ENCODE peak calls at places on chromosomes 3 and 15, in four cellular contexts. W, D, A and F are unnamed samples.

GRCh38 chr3:49255112-49255511 is 21.9 kb downstream of the C3orf62 start:
- DNase-seq in A (no peak), W (no peak), D (no peak), F (no peak)

GRCh38 chr15:58200739-58201138 is 62.6 kb downstream of the AQP9 start:
- DNase-seq in W (no peak), D (no peak), A (no peak), F (no peak)

GRCh38 chr15:99390667-99391066 is 139.4 kb downstream of the LRRC28 start:
- DNase-seq in D (no peak), A (no peak), W (no peak), F (no peak)

GRCh38 chr3:187025254-187025655 is 94.9 kb downstream of the ST6GAL1 start:
- DNase-seq in D (peak; percentile 33), W (peak; percentile 51), A (no peak), F (no peak)

GRCh38 chr3:48403533-48404439 is 26.1 kb downstream of the PLXNB1 start:
- DNase-seq in D (no peak), A (no peak), W (no peak), F (no peak)

GRCh38 chr3:47261301-47261700 is 21.3 kb downstream of the KIF9 start:
- DNase-seq in D (no peak), A (no peak), W (no peak), F (no peak)

GRCh38 chr3:176293277-176293676 is 904.0 kb downstream of the TBL1XR1 start:
- DNase-seq in A (no peak), D (no peak), W (no peak), F (no peak)

GRCh38 chr15:44325568-44325967 is 37.0 kb downstream of the GOLM2 start:
- DNase-seq in W (no peak), D (no peak), A (no peak), F (no peak)

GRCh38 chr3:98971183-98971681 is 69.7 kb upstream of the DCBLD2 start:
- DNase-seq in A (no peak), D (no peak), W (no peak), F (no peak)

GRCh38 chr3:169836058-169836941 is 23.6 kb upstream of the LRRC34 start:
- DNase-seq in W (no peak), D (no peak), A (no peak), F (no peak)

GRCh38 chr3:5309181-5309580 is 121.7 kb downstream of the EDEM1 start:
- DNase-seq in A (no peak), D (no peak), W (no peak), F (no peak)

GRCh38 chr3:132083583-132084372 is 49.0 kb upstream of the CPNE4 start:
- DNase-seq in A (no peak), W (no peak), D (no peak), F (no peak)

GRCh38 chr3:183085634-183086390 is 13.5 kb downstream of the MCCC1 start:
- DNase-seq in D (no peak), W (no peak), A (peak; percentile 25), F (no peak)

GRCh38 chr3:13532085-13532484 is 16.8 kb upstream of the FBLN2 start:
- DNase-seq in A (no peak), W (no peak), D (no peak), F (no peak)

GRCh38 chr15:90046846-90047481 is 45.8 kb downstream of the ZNF710 start:
- DNase-seq in A (peak; percentile 92), W (no peak), D (no peak), F (no peak)

GRCh38 chr15:59701880-59702279 is 12.8 kb upstream of the BNIP2 start:
- DNase-seq in D (no peak), W (no peak), A (no peak), F (no peak)

GRCh38 chr15:85976986-85977385 is 102.7 kb upstream of the AGBL1 start:
- DNase-seq in W (no peak), D (no peak), A (no peak), F (no peak)

GRCh38 chr3:101179637-101180036 is 140.7 kb downstream of the IMPG2 start:
- DNase-seq in A (no peak), D (no peak), W (no peak), F (no peak)

GRCh38 chr3:174215426-174215825 is 643.7 kb upstream of the NAALADL2 start:
- DNase-seq in D (no peak), W (no peak), A (no peak), F (no peak)

GRCh38 chr3:97820780-97821179 is 1.0 kb upstream of the CRYBG3 start:
- DNase-seq in D (no peak), A (no peak), W (no peak), F (no peak)

GRCh38 chr3:130850044-130850797 is 43.7 kb upstream of the ATP2C1 start:
- DNase-seq in W (peak; percentile 19), D (peak; percentile 19), A (peak; percentile 57), F (no peak)

GRCh38 chr3:157423337-157423736 is 13.3 kb upstream of the PTX3 start:
- DNase-seq in D (no peak), W (no peak), A (no peak), F (no peak)

GRCh38 chr3:181210275-181210674 is 220.7 kb upstream of the DNAJC19 start:
- DNase-seq in W (no peak), D (no peak), A (peak; percentile 20), F (no peak)

GRCh38 chr3:76505202-76505875 is 534.6 kb upstream of the ROBO2 start:
- DNase-seq in D (no peak), A (no peak), W (no peak), F (no peak)

GRCh38 chr3:72724070-72724469 is 124.2 kb downstream of the SHQ1 start:
- DNase-seq in A (no peak), D (no peak), W (no peak), F (no peak)